ENCODE peak calls at places on chromosomes 1 and 21, in ten cellular contexts. M is lower leg skin; N is GM20000; J is heart left ventricle; L is HTR-8/SVneo; E is activated CD4-positive, alpha-beta T cell treated with anti-CD3 and anti-CD28 coated beads, Interleukin-2, amount 50 U/mL, for 24 hours; X is cardiac fibroblast; P is NCI-H1436 treated with DMSO at 0.1 percent for 48 hours; I is GM23338; D is T-helper 1 cell. U is an unnamed sample.

GRCh38 chr1:20366766-20367602 is 76.3 kb downstream of the VWA5B1 start:
- DNase-seq in M (no peak), D (no peak), P (no peak), L (peak), J (peak), E (no peak), I (peak), X (peak), N (peak), U (no peak)

GRCh38 chr1:70327306-70328076 is 27.0 kb downstream of the ANKRD13C start:
- DNase-seq in I (no peak), X (peak), D (no peak), L (no peak), N (no peak), M (no peak), J (no peak), E (no peak), P (no peak), U (no peak)

GRCh38 chr1:201827321-201828281 is 1.4 kb upstream of the IPO9 start:
- DNase-seq in I (no peak), M (no peak), D (no peak), E (no peak), X (peak), P (no peak), L (no peak), J (no peak), N (no peak), U (no peak)

GRCh38 chr1:196951711-196952394 is 8.3 kb downstream of the CFHR2 start:
- DNase-seq in I (no peak), P (no peak), X (peak), M (no peak), D (no peak), J (no peak), L (no peak), E (no peak), N (peak), U (no peak)

GRCh38 chr21:20822559-20823133 is 175.6 kb upstream of the NCAM2 start:
- DNase-seq in I (peak), L (no peak), M (no peak), N (no peak), X (no peak), J (no peak), D (no peak), P (no peak), E (no peak), U (no peak)

GRCh38 chr21:40371329-40371728 is 475.6 kb downstream of the DSCAM start:
- DNase-seq in J (no peak), L (no peak), D (no peak), N (no peak), M (no peak), I (no peak), E (no peak), X (no peak), P (no peak), U (no peak)

GRCh38 chr1:95116666-95117206 is 419 bp upstream of the TLCD4 start:
- DNase-seq in J (peak), E (peak), P (no peak), I (peak), D (peak), N (peak), M (no peak), X (peak), L (peak), U (no peak)

GRCh38 chr1:38662141-38662540 is 197.4 kb downstream of the RRAGC start:
- DNase-seq in P (no peak), I (no peak), X (no peak), D (no peak), N (no peak), L (no peak), J (no peak), M (peak), E (no peak), U (no peak)

GRCh38 chr21:46323227-46323709 is 402 bp downstream of the C21orf58 start:
- DNase-seq in N (no peak), L (no peak), X (peak), P (no peak), M (no peak), D (no peak), I (peak), E (no peak), J (no peak), U (peak)

GRCh38 chr21:43323244-43324005 is 103.5 kb downstream of the SIK1 start:
- DNase-seq in P (no peak), J (peak), E (no peak), N (no peak), X (no peak), D (no peak), I (no peak), M (no peak), L (no peak), U (no peak)

GRCh38 chr1:5692649-5693048 is 299.6 kb downstream of the NPHP4 start:
- DNase-seq in J (no peak), D (no peak), N (no peak), L (no peak), M (no peak), X (no peak), I (no peak), P (no peak), E (no peak), U (no peak)

GRCh38 chr1:152049291-152050073 is 12.7 kb upstream of the S100A11 start:
- DNase-seq in X (peak), D (no peak), N (no peak), P (peak), L (no peak), E (no peak), I (no peak), J (no peak), M (no peak), U (no peak)

GRCh38 chr1:201258763-201259230 is 24.5 kb upstream of the PKP1 start:
- DNase-seq in J (no peak), X (no peak), E (no peak), M (peak), L (no peak), P (no peak), N (no peak), I (no peak), D (no peak), U (no peak)

GRCh38 chr1:30774550-30775432 is 17.2 kb upstream of the LAPTM5 start:
- DNase-seq in I (no peak), P (no peak), J (no peak), N (no peak), X (no peak), L (no peak), D (no peak), E (no peak), M (no peak), U (no peak)

GRCh38 chr1:47725000-47725731 is 272.0 kb downstream of the TRABD2B start:
- DNase-seq in X (no peak), N (peak), E (no peak), D (no peak), P (no peak), I (peak), J (no peak), M (peak), L (no peak), U (no peak)

GRCh38 chr1:9822897-9823692 is 670 bp downstream of the CLSTN1 start:
- DNase-seq in L (no peak), E (no peak), P (no peak), I (peak), D (no peak), M (peak), J (peak), X (peak), N (peak), U (no peak)

GRCh38 chr1:190578531-190578930 is 100.9 kb upstream of the BRINP3 start:
- DNase-seq in M (no peak), X (no peak), P (no peak), E (no peak), D (no peak), J (no peak), N (no peak), L (no peak), I (no peak), U (no peak)

GRCh38 chr1:45493116-45493697 is 2.2 kb upstream of the TESK2 start:
- DNase-seq in J (no peak), I (peak), D (peak), E (no peak), X (peak), P (no peak), M (peak), L (peak), N (peak), U (no peak)

GRCh38 chr1:218365600-218365999 is 20.5 kb downstream of the TGFB2 start:
- DNase-seq in M (peak), P (no peak), E (no peak), N (no peak), L (no peak), J (no peak), I (no peak), D (no peak), X (no peak), U (no peak)

GRCh38 chr1:43293896-43294760 is 6.7 kb upstream of the TIE1 start:
- DNase-seq in L (peak), M (no peak), E (no peak), D (no peak), P (no peak), X (peak), I (no peak), N (no peak), J (no peak), U (no peak)

GRCh38 chr1:183417691-183418491 is at the start of gene NMNAT2:
- DNase-seq in X (no peak), E (no peak), M (peak), I (peak), J (no peak), N (no peak), L (peak), P (no peak), D (no peak), U (no peak)

GRCh38 chr1:228515200-228515834 is 28.1 kb downstream of the RNF187 start:
- DNase-seq in D (no peak), X (peak), M (peak), N (peak), E (no peak), I (peak), J (no peak), L (peak), P (no peak), U (no peak)

GRCh38 chr1:154206212-154206611 is at the start of gene CFAP141:
- DNase-seq in L (no peak), I (peak), P (no peak), X (no peak), J (no peak), M (peak), E (no peak), D (no peak), N (no peak), U (no peak)

GRCh38 chr1:109785446-109786106 is 21.9 kb upstream of the EPS8L3 start:
- DNase-seq in E (no peak), L (no peak), P (no peak), D (no peak), X (no peak), J (no peak), N (no peak), I (no peak), M (no peak), U (no peak)

GRCh38 chr21:41366522-41367151 is 4.8 kb downstream of the MX2 start:
- DNase-seq in J (peak), N (peak), M (peak), I (no peak), X (peak), L (peak), D (no peak), P (no peak), E (no peak), U (no peak)